ENCODE peak calls at places on chromosomes 5 and 9, in eight cellular contexts. A is NCI-H69, T is suprapubic skin, H is GM04504, U is mucosa of gallbladder, C is kidney glomerular epithelial cell, D is sciatic nerve, I is DMS153. Q is an unnamed sample.

GRCh38 chr5:18366234-18366633 is 732.0 kb downstream of the TAF11L14 start:
- DNase-seq in D (no peak), I (no peak), H (no peak), T (no peak), C (no peak), A (no peak), U (no peak), Q (no peak)

GRCh38 chr5:179608131-179608581 is 15.3 kb downstream of the HNRNPH1 start:
- DNase-seq in T (peak), C (no peak), I (no peak), D (peak), A (peak), U (no peak), H (no peak), Q (peak)

GRCh38 chr5:21661129-21661528 is 1192.0 kb downstream of the CDH12 start:
- DNase-seq in A (no peak), H (no peak), T (no peak), U (no peak), D (no peak), I (no peak), C (no peak), Q (no peak)

GRCh38 chr5:139075066-139076050 is 122.8 kb downstream of the SIL1 start:
- DNase-seq in C (no peak), H (no peak), I (no peak), U (no peak), D (no peak), T (no peak), A (no peak), Q (no peak)

GRCh38 chr5:75358117-75358516 is 21.1 kb downstream of the HMGCR start:
- DNase-seq in T (no peak), H (no peak), C (no peak), U (no peak), I (no peak), D (no peak), A (no peak), Q (no peak)

GRCh38 chr5:179194201-179194910 is 134.2 kb downstream of the ZNF354C start:
- DNase-seq in I (no peak), U (no peak), C (no peak), H (no peak), D (no peak), A (no peak), T (peak), Q (no peak)

GRCh38 chr9:116154976-116155699 is 1.5 kb downstream of the PAPPA start:
- DNase-seq in T (no peak), D (no peak), C (peak), I (no peak), H (no peak), U (peak), A (peak), Q (no peak)

GRCh38 chr9:69933445-69933844 is 110.2 kb upstream of the MAMDC2 start:
- DNase-seq in U (no peak), A (no peak), T (no peak), C (no peak), D (no peak), H (no peak), I (no peak), Q (no peak)

GRCh38 chr5:22560115-22560514 is 293.0 kb downstream of the CDH12 start:
- DNase-seq in A (peak), C (no peak), D (no peak), T (no peak), H (peak), U (no peak), I (no peak), Q (no peak)

GRCh38 chr5:132060501-132061161 is at the start of gene IL3:
- DNase-seq in T (no peak), H (no peak), U (no peak), I (no peak), C (no peak), D (no peak), A (no peak), Q (peak)

GRCh38 chr5:149581931-149582768 is 852 bp downstream of the ARHGEF37 start:
- DNase-seq in C (peak), A (peak), U (peak), H (no peak), D (no peak), I (no peak), T (no peak), Q (no peak)

GRCh38 chr5:7876867-7877266 is 7.9 kb downstream of the MTRR start:
- DNase-seq in T (no peak), D (no peak), A (no peak), H (peak), U (no peak), I (no peak), C (peak), Q (no peak)

GRCh38 chr5:73031839-73032238 is 76.0 kb downstream of the FCHO2 start:
- DNase-seq in U (no peak), I (peak), D (no peak), C (peak), A (peak), H (peak), T (no peak), Q (no peak)

GRCh38 chr5:79436821-79437220 is 77.1 kb downstream of the HOMER1 start:
- DNase-seq in C (peak), H (no peak), T (no peak), A (no peak), D (no peak), I (no peak), U (no peak), Q (no peak)

GRCh38 chr9:116686693-116687073 is 422 bp upstream of the TRIM32 start:
- DNase-seq in H (no peak), D (no peak), A (no peak), C (no peak), U (no peak), I (no peak), T (no peak), Q (no peak)

GRCh38 chr5:38757451-38758245 is 88.2 kb upstream of the OSMR start:
- DNase-seq in A (no peak), U (peak), D (no peak), T (no peak), H (no peak), I (no peak), C (no peak), Q (no peak)

GRCh38 chr5:132271251-132272246 is 14.1 kb downstream of the PDLIM4 start:
- DNase-seq in D (no peak), H (no peak), C (no peak), T (no peak), A (no peak), I (no peak), U (no peak), Q (no peak)

GRCh38 chr9:86732514-86732913 is 214.8 kb downstream of the GAS1 start:
- DNase-seq in U (no peak), T (peak), D (no peak), A (no peak), I (no peak), H (peak), C (peak), Q (no peak)

GRCh38 chr5:135069895-135070657 is 36.0 kb upstream of the PITX1 start:
- DNase-seq in T (peak), A (no peak), H (no peak), D (no peak), U (no peak), C (no peak), I (no peak), Q (no peak)

GRCh38 chr5:71699233-71699632 is 19.8 kb upstream of the CARTPT start:
- DNase-seq in D (no peak), T (no peak), H (no peak), C (peak), I (no peak), A (no peak), U (no peak), Q (no peak)

GRCh38 chr5:32916648-32917047 is 205.5 kb downstream of the NPR3 start:
- DNase-seq in D (no peak), H (no peak), A (no peak), U (peak), I (no peak), C (peak), T (no peak), Q (no peak)

GRCh38 chr5:57783693-57784092 is 301.1 kb upstream of the ACTBL2 start:
- DNase-seq in C (no peak), A (no peak), U (no peak), T (no peak), D (no peak), H (no peak), I (no peak), Q (no peak)

GRCh38 chr9:4550777-4551476 is 60.7 kb downstream of the SLC1A1 start:
- DNase-seq in I (peak), H (no peak), U (peak), T (no peak), D (no peak), C (no peak), A (peak), Q (no peak)

GRCh38 chr5:127562252-127562651 is 44.8 kb downstream of the PRRC1 start:
- DNase-seq in D (no peak), H (no peak), T (no peak), I (no peak), A (peak), U (no peak), C (no peak), Q (no peak)

GRCh38 chr5:76403963-76404693 is 1.0 kb downstream of the IQGAP2 start:
- DNase-seq in D (peak), C (no peak), H (no peak), U (peak), T (no peak), A (peak), I (no peak), Q (no peak)

Q was measured in mesenteric fat pad.